ENCODE peak calls at places on chromosomes 12 and 14, in five cellular contexts. One of them, this sample, is unnamed.

GRCh38 chr14:38391334-38391733 is 135.4 kb upstream of the CLEC14A start:
- DNase-seq in NCI-H510A treated with DMSO at 0.1 percent for 48 hours: no peak
- DNase-seq in HFF-Myc: no peak
- DNase-seq in activated CD4-positive, alpha-beta T cell treated with anti-CD3 and anti-CD28 coated beads for 24 hours: no peak
- DNase-seq in ovary: no peak
- DNase-seq in this sample: peak; percentile 26

GRCh38 chr12:6373022-6373787 is 2.2 kb downstream of the SCNN1A start:
- DNase-seq in NCI-H510A treated with DMSO at 0.1 percent for 48 hours: peak; percentile 79
- DNase-seq in HFF-Myc: no peak
- DNase-seq in activated CD4-positive, alpha-beta T cell treated with anti-CD3 and anti-CD28 coated beads for 24 hours: no peak
- DNase-seq in ovary: no peak
- DNase-seq in this sample: no peak

GRCh38 chr14:33463731-33464130 is 487.1 kb downstream of the EGLN3 start:
- DNase-seq in NCI-H510A treated with DMSO at 0.1 percent for 48 hours: no peak
- DNase-seq in HFF-Myc: no peak
- DNase-seq in activated CD4-positive, alpha-beta T cell treated with anti-CD3 and anti-CD28 coated beads for 24 hours: no peak
- DNase-seq in ovary: no peak
- DNase-seq in this sample: no peak

GRCh38 chr12:73902270-73902669 is 635.4 kb upstream of the ATXN7L3B start:
- DNase-seq in NCI-H510A treated with DMSO at 0.1 percent for 48 hours: no peak
- DNase-seq in HFF-Myc: no peak
- DNase-seq in activated CD4-positive, alpha-beta T cell treated with anti-CD3 and anti-CD28 coated beads for 24 hours: no peak
- DNase-seq in ovary: no peak
- DNase-seq in this sample: no peak

GRCh38 chr12:104352106-104352713 is 48.7 kb downstream of the EID3 start:
- DNase-seq in NCI-H510A treated with DMSO at 0.1 percent for 48 hours: no peak
- DNase-seq in HFF-Myc: no peak
- DNase-seq in activated CD4-positive, alpha-beta T cell treated with anti-CD3 and anti-CD28 coated beads for 24 hours: no peak
- DNase-seq in ovary: no peak
- DNase-seq in this sample: peak; percentile 76

GRCh38 chr14:32620303-32620702 is 291.2 kb downstream of the AKAP6 start:
- DNase-seq in NCI-H510A treated with DMSO at 0.1 percent for 48 hours: no peak
- DNase-seq in HFF-Myc: no peak
- DNase-seq in activated CD4-positive, alpha-beta T cell treated with anti-CD3 and anti-CD28 coated beads for 24 hours: no peak
- DNase-seq in ovary: no peak
- DNase-seq in this sample: no peak

GRCh38 chr12:115517913-115518312 is 759.6 kb downstream of the MED13L start:
- DNase-seq in NCI-H510A treated with DMSO at 0.1 percent for 48 hours: no peak
- DNase-seq in HFF-Myc: no peak
- DNase-seq in activated CD4-positive, alpha-beta T cell treated with anti-CD3 and anti-CD28 coated beads for 24 hours: no peak
- DNase-seq in ovary: no peak
- DNase-seq in this sample: no peak

GRCh38 chr14:19800282-19801117 is 3.1 kb upstream of the OR4N2 start:
- DNase-seq in NCI-H510A treated with DMSO at 0.1 percent for 48 hours: no peak
- DNase-seq in HFF-Myc: no peak
- DNase-seq in activated CD4-positive, alpha-beta T cell treated with anti-CD3 and anti-CD28 coated beads for 24 hours: no peak
- DNase-seq in ovary: no peak
- DNase-seq in this sample: no peak

GRCh38 chr12:107437954-107438353 is 247.6 kb upstream of the PWP1 start:
- DNase-seq in NCI-H510A treated with DMSO at 0.1 percent for 48 hours: no peak
- DNase-seq in HFF-Myc: no peak
- DNase-seq in activated CD4-positive, alpha-beta T cell treated with anti-CD3 and anti-CD28 coated beads for 24 hours: no peak
- DNase-seq in ovary: no peak
- DNase-seq in this sample: no peak

GRCh38 chr14:74634964-74635363 is 22.9 kb upstream of the LTBP2 start:
- DNase-seq in NCI-H510A treated with DMSO at 0.1 percent for 48 hours: peak; percentile 38
- DNase-seq in HFF-Myc: peak; percentile 51
- DNase-seq in activated CD4-positive, alpha-beta T cell treated with anti-CD3 and anti-CD28 coated beads for 24 hours: no peak
- DNase-seq in ovary: no peak
- DNase-seq in this sample: no peak

GRCh38 chr14:76268700-76269099 is 107.2 kb upstream of the ESRRB start:
- DNase-seq in NCI-H510A treated with DMSO at 0.1 percent for 48 hours: no peak
- DNase-seq in HFF-Myc: no peak
- DNase-seq in activated CD4-positive, alpha-beta T cell treated with anti-CD3 and anti-CD28 coated beads for 24 hours: no peak
- DNase-seq in ovary: no peak
- DNase-seq in this sample: no peak

This sample was measured in fibroblast of the aortic adventitia.